ENCODE peak calls at places on chromosomes 5 and 9, in five cellular contexts. R, J, C, K and T are unnamed samples.

GRCh38 chr9:35645736-35646582 is 4.8 kb downstream of the SIT1 start:
- DNase-seq in J (no peak), R (no peak), K (no peak), C (no peak), T (peak; percentile 44)

GRCh38 chr5:178331491-178331981 is 98.9 kb upstream of the PHYKPL start:
- DNase-seq in J (no peak), K (no peak), C (no peak), R (no peak), T (no peak)

GRCh38 chr5:149053027-149053705 is 9.7 kb downstream of the SH3TC2 start:
- DNase-seq in J (no peak), R (no peak), K (no peak), C (no peak), T (no peak)

GRCh38 chr9:2477755-2478154 is 143.8 kb upstream of the VLDLR start:
- DNase-seq in R (no peak), C (no peak), K (no peak), J (no peak), T (no peak)

GRCh38 chr5:33612386-33612785 is 171.6 kb downstream of the TARS1 start:
- DNase-seq in C (no peak), R (no peak), J (no peak), K (no peak), T (no peak)

GRCh38 chr9:84271004-84271886 is 69.3 kb downstream of the SLC28A3 start:
- DNase-seq in R (no peak), K (peak; percentile 87), C (peak; percentile 46), J (no peak), T (peak; percentile 50)

GRCh38 chr5:34930527-34930844 is 1.1 kb downstream of the DNAJC21 start:
- DNase-seq in J (no peak), R (no peak), K (no peak), C (no peak), T (no peak)

GRCh38 chr9:20022410-20022809 is 233.6 kb upstream of the SLC24A2 start:
- DNase-seq in R (no peak), K (no peak), C (no peak), J (no peak), T (no peak)

GRCh38 chr9:93207326-93207814 is 23.4 kb downstream of the WNK2 start:
- DNase-seq in J (no peak), R (no peak), K (no peak), C (no peak), T (no peak)

GRCh38 chr5:73405691-73406090 is 42.9 kb downstream of the FOXD1 start:
- DNase-seq in R (no peak), J (no peak), C (no peak), K (no peak), T (no peak)

GRCh38 chr9:19967567-19968459 is 179.0 kb upstream of the SLC24A2 start:
- DNase-seq in J (no peak), K (peak; percentile 7), C (no peak), R (no peak), T (no peak)

GRCh38 chr9:108634164-108634563 is 221.6 kb downstream of the ACTL7B start:
- DNase-seq in C (no peak), J (no peak), K (no peak), R (no peak), T (no peak)

GRCh38 chr5:139543423-139543991 is 17.6 kb upstream of the UBE2D2 start:
- DNase-seq in C (peak; percentile 58), R (peak; percentile 20), K (peak; percentile 71), J (peak; percentile 22), T (peak; percentile 76)

GRCh38 chr9:83355729-83356128 is 182.5 kb downstream of the FRMD3 start:
- DNase-seq in R (no peak), K (no peak), C (no peak), J (no peak), T (no peak)

GRCh38 chr9:76646249-76646648 is 118.0 kb upstream of the PCA3 start:
- DNase-seq in C (no peak), K (no peak), J (no peak), R (no peak), T (no peak)

GRCh38 chr5:41071975-41072374 is 833 bp upstream of the MROH2B start:
- DNase-seq in J (no peak), K (no peak), R (no peak), C (no peak), T (no peak)

GRCh38 chr5:129460951-129461815 is 1.1 kb downstream of the ADAMTS19 start:
- DNase-seq in C (peak; percentile 27), R (no peak), K (peak; percentile 15), J (no peak), T (peak; percentile 81)

GRCh38 chr5:128436825-128437224 is 101.2 kb downstream of the FBN2 start:
- DNase-seq in R (no peak), J (no peak), C (no peak), K (no peak), T (no peak)

GRCh38 chr5:127590154-127590722 is 58.6 kb upstream of the CTXN3 start:
- DNase-seq in C (no peak), J (no peak), R (no peak), K (no peak), T (no peak)

GRCh38 chr5:111829701-111830100 is 72.7 kb upstream of the NREP start:
- DNase-seq in K (no peak), J (no peak), C (no peak), R (no peak), T (no peak)

GRCh38 chr9:129733632-129733953 is 19.2 kb downstream of the PTGES start:
- DNase-seq in J (no peak), R (no peak), K (no peak), C (no peak), T (no peak)

GRCh38 chr5:67310169-67310568 is 113.6 kb upstream of the CD180 start:
- DNase-seq in K (no peak), R (no peak), C (no peak), J (no peak), T (no peak)